ENCODE peak calls at places on chromosomes 1 and 21, in four cellular contexts. Q is GDM1, W is right cardiac atrium, T is left ventricle myocardium inferior. O is an unnamed sample.

GRCh38 chr1:111199881-111200801 is at the start of gene DENND2D:
- DNase-seq in Q (no peak), T (peak), W (peak), O (no peak)

GRCh38 chr1:180250883-180251509 is 20.9 kb downstream of the LHX4 start:
- DNase-seq in W (no peak), T (no peak), Q (no peak), O (no peak)

GRCh38 chr1:58922302-58923089 is 138.6 kb upstream of the JUN start:
- DNase-seq in T (peak), Q (no peak), W (peak), O (peak)

GRCh38 chr1:47252795-47253194 is 20.8 kb upstream of the TAL1 start:
- DNase-seq in Q (no peak), T (no peak), W (no peak), O (no peak)

GRCh38 chr1:204545202-204545601 is 29.0 kb downstream of the MDM4 start:
- DNase-seq in Q (no peak), W (no peak), T (no peak), O (peak)

GRCh38 chr1:60949154-60949825 is 133.1 kb upstream of the NFIA start:
- DNase-seq in Q (peak), T (no peak), W (no peak), O (no peak)

GRCh38 chr1:15016526-15016925 is 137.0 kb upstream of the TMEM51 start:
- DNase-seq in Q (no peak), T (no peak), W (no peak), O (no peak)

GRCh38 chr21:39825250-39825649 is 42.0 kb upstream of the PCP4 start:
- DNase-seq in W (no peak), T (no peak), Q (no peak), O (no peak)

GRCh38 chr1:215273838-215274516 is 191.4 kb downstream of the KCNK2 start:
- DNase-seq in Q (no peak), T (no peak), W (no peak), O (peak)

GRCh38 chr1:21871943-21872342 is 59.9 kb downstream of the LDLRAD2 start:
- DNase-seq in Q (no peak), T (no peak), W (no peak), O (no peak)

GRCh38 chr1:66764994-66765578 is 12.8 kb downstream of the DYNLT5 start:
- DNase-seq in T (no peak), W (no peak), Q (peak), O (peak)

GRCh38 chr1:198167436-198167934 is 10.7 kb downstream of the NEK7 start:
- DNase-seq in Q (no peak), T (no peak), W (no peak), O (peak)

GRCh38 chr1:223129229-223129851 is 13.7 kb downstream of the TLR5 start:
- DNase-seq in W (peak), Q (no peak), T (peak), O (peak)

GRCh38 chr1:37752583-37753471 is 12.1 kb downstream of the EPHA10 start:
- DNase-seq in Q (no peak), W (no peak), T (no peak), O (no peak)

GRCh38 chr1:234938924-234939323 is 189.7 kb downstream of the TOMM20 start:
- DNase-seq in W (no peak), T (no peak), Q (no peak), O (no peak)

GRCh38 chr21:29235714-29236197 is 63.0 kb upstream of the BACH1 start:
- DNase-seq in W (no peak), T (no peak), Q (no peak), O (no peak)